ENCODE peak calls at places on chromosome 15, in nine cellular contexts. I, O, L, H, V, R, T, C and Y are unnamed samples. For H3K4me1, the result is how much of the 10 kb centered on the place peaks cover.

GRCh38 chr15:32029409-32029861 is 880 bp upstream of the CHRNA7 start:
- DNase-seq in O (no peak), R (peak), V (peak), H (no peak), L (no peak), C (peak), T (no peak), I (peak), Y (no peak)

GRCh38 chr15:88932271-88932874 is 19.2 kb upstream of the MFGE8 start:
- DNase-seq in V (no peak), L (no peak), R (no peak), I (no peak), T (peak), C (no peak), H (peak), O (no peak), Y (peak)

GRCh38 chr15:35622641-35623340 is 76.8 kb upstream of the DPH6 start:
- DNase-seq in I (no peak), O (peak), L (no peak), C (no peak), H (no peak), V (no peak), R (no peak), T (peak), Y (no peak)

GRCh38 chr15:92884459-92884812 is 15.7 kb upstream of the CHD2 start:
- DNase-seq in R (no peak), O (no peak), V (peak), C (no peak), I (peak), T (no peak), H (no peak), L (no peak), Y (no peak)

GRCh38 chr15:48644498-48644826 is 1.0 kb downstream of the FBN1 start:
- DNase-seq in I (peak), R (no peak), L (peak), T (no peak), O (no peak), H (no peak), C (no peak), V (peak), Y (no peak)

GRCh38 chr15:50113187-50113505 is 5.9 kb downstream of the ATP8B4 start:
- DNase-seq in L (no peak), H (no peak), V (no peak), C (no peak), R (no peak), O (no peak), I (no peak), T (no peak), Y (no peak)

GRCh38 chr15:52657338-52657737 is 21.9 kb downstream of the ATOSA start:
- DNase-seq in R (no peak), V (peak), C (no peak), O (no peak), T (peak), H (no peak), I (peak), L (peak), Y (peak)

GRCh38 chr15:58332676-58333400 is 99.0 kb upstream of the LIPC start:
- DNase-seq in C (no peak), V (peak), H (peak), I (no peak), T (peak), L (peak), R (no peak), O (no peak), Y (peak)

GRCh38 chr15:82040862-82041261 is 5.0 kb downstream of the MEX3B start:
- DNase-seq in C (peak), O (no peak), R (peak), H (no peak), V (no peak), I (no peak), L (no peak), T (no peak), Y (no peak)

GRCh38 chr15:59492389-59493377 is 54.7 kb downstream of the FAM81A start:
- DNase-seq in T (peak), R (peak), H (peak), C (peak), V (peak), I (peak), L (peak), O (no peak), Y (peak)

GRCh38 chr15:31023841-31024240 is 32.4 kb upstream of the MTMR10 start:
- DNase-seq in H (no peak), O (no peak), I (no peak), C (no peak), L (no peak), V (no peak), T (peak), R (no peak), Y (peak)

GRCh38 chr15:81293728-81294500 is 30.0 kb downstream of the STARD5 start:
- DNase-seq in O (no peak), R (no peak), H (no peak), I (no peak), L (no peak), C (no peak), V (no peak), T (no peak), Y (no peak)

GRCh38 chr15:99423186-99424130 is 142.3 kb upstream of the MEF2A start:
- DNase-seq in R (no peak), C (no peak), L (no peak), I (no peak), V (no peak), O (no peak), T (no peak), H (no peak), Y (no peak)

GRCh38 chr15:80455668-80456442 is 51.7 kb downstream of the ARNT2 start:
- DNase-seq in C (peak), R (peak), I (peak), H (peak), L (peak), O (peak), V (peak), T (peak), Y (peak)

GRCh38 chr15:76339302-76340197 is 3.0 kb downstream of the ISL2 start:
- DNase-seq in I (peak), R (peak), L (no peak), V (peak), C (peak), H (no peak), O (no peak), T (no peak), Y (peak)

GRCh38 chr15:76337739-76338554 is 1.4 kb downstream of the ISL2 start:
- DNase-seq in V (no peak), O (no peak), C (peak), L (no peak), I (no peak), R (peak), T (no peak), H (no peak), Y (no peak)

GRCh38 chr15:76337047-76337738 is 620 bp downstream of the ISL2 start:
- DNase-seq in L (peak), V (peak), C (peak), I (peak), R (peak), H (peak), O (no peak), T (peak), Y (no peak)

GRCh38 chr15:76340198-76340801 is 3.7 kb downstream of the ISL2 start:
- DNase-seq in V (peak), L (no peak), R (peak), O (no peak), I (peak), T (peak), H (no peak), C (peak), Y (no peak)

DNA sequence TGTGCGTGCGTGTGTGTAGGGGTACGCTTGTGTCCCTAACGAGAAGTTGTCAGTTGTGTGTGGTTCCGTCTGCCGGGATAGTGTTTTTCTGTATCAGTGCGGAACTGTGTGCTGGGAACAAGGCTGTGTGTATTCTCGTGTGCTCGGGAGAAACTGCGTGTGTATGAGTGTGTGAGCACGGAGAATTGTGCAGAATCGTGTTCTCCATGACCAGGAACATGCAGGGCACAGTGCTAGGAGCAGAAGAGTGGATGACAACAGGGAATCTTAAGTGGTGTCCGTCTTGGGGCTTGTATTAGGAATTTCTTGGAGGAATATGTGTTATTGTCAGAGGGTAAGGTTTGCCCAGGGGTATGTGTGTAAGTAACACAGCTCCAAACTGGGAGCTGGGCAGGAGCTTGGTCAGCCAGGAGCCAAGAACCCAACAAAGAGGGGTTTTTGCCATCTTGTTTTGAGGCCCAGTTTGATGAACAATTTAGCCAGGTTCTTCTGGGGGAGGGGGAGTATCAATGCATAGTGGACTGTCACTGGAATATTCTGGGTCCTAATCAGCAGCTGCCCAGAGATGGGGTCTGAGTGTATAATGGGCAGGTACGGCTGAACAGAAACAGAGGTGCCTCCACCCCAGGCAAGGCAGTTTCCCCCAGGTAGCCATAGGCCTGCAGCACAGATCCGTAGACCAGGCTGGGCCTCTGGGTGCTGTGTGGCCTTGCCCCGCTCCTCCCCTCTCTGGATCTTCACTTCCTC is 2.2 kb downstream of the ISL2 start:
- DNase-seq in C (peak), L (no peak), O (no peak), V (no peak), T (no peak), I (no peak), H (no peak), R (no peak), Y (no peak)
- H3K4me1 ChIP-seq in C (under half), L (under half), O (under half), V (under half), T (under half), I (under half), H (under half), R (under half), Y (under half)

DNA sequence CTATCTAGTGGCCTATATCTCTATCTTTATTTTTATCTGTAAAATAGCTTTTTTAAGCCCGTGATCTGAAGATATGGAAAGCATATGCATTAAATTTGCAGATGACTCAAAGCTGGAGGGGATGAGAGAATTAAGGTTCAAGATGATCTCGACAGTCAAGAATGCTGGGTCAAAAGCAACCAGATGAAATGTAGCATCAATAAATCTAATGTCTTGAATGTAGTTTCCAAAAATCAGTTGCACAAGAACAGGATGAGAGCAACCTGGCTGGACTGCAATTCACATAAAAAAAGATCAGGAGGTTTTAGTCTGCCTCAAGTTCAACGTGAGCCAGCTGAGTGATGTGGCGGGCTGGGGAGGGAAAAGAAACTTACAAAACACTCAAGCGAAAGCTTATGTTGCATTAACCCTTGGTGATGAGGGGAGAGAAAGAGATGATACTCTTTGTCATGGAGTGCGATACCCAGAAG is 221.3 kb upstream of the TLE3 start:
- DNase-seq in H (no peak), C (no peak), V (peak), O (no peak), T (peak), I (no peak), R (no peak), L (peak), Y (peak)
- H2AFZ ChIP-seq in H (no peak), C (no peak), V (peak), O (no peak), T (no peak), I (no peak), R (no peak), L (no peak), Y (peak)

DNA sequence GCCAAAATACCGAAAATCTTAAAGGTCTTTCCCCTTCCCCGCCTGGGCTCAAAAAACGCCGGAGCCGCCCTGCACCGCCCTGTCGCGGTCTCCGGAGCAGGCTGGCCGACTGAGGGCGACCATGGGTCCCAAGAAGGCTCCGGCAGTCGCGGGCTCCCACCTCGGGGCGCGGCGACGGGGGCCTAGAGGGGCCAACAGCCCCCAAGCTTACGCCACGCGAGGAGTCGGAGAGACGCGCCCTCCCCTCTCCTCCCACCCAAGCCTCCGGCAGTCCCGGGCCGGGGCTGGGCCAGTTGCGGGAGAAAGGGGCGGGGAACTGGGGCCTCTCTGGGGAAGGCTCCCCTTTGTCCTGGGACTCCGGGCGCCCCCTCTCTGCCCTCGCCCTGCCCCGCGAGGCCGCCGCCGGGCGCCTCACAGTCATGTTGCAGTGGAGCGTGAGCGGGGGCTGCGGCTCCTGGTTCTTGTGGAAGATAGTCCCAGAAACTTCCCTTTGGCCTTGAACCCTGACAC is 69.1 kb downstream of the GOLGA8B start:
- DNase-seq in H (no peak), L (peak), V (peak), C (peak), I (peak), R (peak), T (no peak), O (no peak), Y (no peak)
- TF ChIP-seq EZH2 in H (no peak), L (no peak), V (no peak), C (peak), I (no peak), R (no peak), T (peak), O (peak), Y (no peak)

GRCh38 chr15:62298811-62299210 is 133.7 kb upstream of the C2CD4B start:
- DNase-seq in T (no peak), O (no peak), H (no peak), V (no peak), L (no peak), R (no peak), C (no peak), I (no peak), Y (no peak)
- H3K4me1 ChIP-seq in T (under half), O (under half), H (under half), V (under half), L (under half), R (under half), C (under half), I (under half), Y (under half)

DNA sequence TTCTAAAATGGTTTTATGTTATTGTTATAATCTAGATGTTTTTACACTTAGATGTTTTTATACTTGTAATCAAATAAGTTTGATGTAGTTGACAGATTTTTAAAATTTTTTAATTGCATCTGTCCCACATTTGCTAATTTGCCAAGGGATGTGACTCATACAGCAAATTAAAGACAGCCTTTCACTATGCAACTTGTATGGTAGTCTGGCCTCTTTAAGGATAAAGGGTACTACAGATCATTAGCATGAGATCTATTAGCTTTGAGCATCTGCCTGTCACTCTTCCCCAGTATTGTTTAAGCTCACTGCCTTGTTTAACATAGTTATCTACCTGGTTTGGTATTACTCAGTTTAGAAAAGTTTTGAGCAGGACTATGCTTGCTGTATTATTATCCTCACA is 83.0 kb downstream of the NPTN start:
- DNase-seq in I (no peak), L (no peak), O (no peak), T (no peak), R (no peak), H (no peak), C (no peak), V (peak), Y (no peak)
- H2AFZ ChIP-seq in I (no peak), L (no peak), O (no peak), T (no peak), R (no peak), H (no peak), C (no peak), V (no peak), Y (no peak)

GRCh38 chr15:74129411-74130088 is 836 bp upstream of the ISLR2 start:
- DNase-seq in L (no peak), I (no peak), T (no peak), O (no peak), C (peak), V (peak), H (no peak), R (peak), Y (no peak)
- TF ChIP-seq EZH2 in L (peak), I (peak), T (peak), O (peak), C (peak), V (peak), H (peak), R (peak), Y (peak)

DNA sequence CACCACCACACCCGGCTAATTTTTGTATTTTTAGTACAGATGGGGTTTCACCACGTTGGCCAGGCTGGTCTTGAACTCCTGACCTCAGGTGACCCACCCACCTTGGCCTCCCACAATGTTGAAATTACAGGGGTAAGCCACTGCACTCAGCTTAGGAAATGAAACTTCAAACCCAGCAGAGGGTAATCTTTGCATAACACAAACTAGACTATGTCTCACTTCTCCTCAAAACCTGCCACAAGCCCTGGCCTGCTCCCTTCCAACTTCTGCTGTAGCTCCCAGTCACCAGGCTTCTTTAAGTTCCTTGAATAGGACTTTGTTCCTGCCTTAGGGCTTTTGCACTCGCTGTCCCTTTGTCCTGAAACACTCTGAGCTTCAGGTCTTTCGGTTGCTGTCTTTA is 39.2 kb upstream of the SEMA4B start:
- DNase-seq in O (no peak), C (no peak), H (no peak), V (no peak), T (peak), L (no peak), I (no peak), R (no peak), Y (no peak)
- H3K4me1 ChIP-seq in O (half or more), C (under half), H (half or more), V (under half), T (half or more), L (half or more), I (under half), R (under half), Y (under half)

GRCh38 chr15:68042156-68042854 is 11.8 kb upstream of the PIAS1 start:
- DNase-seq in I (no peak), O (no peak), C (no peak), T (no peak), L (no peak), V (no peak), H (peak), R (no peak), Y (no peak)
- H2AFZ ChIP-seq in I (no peak), O (no peak), C (peak), T (no peak), L (peak), V (no peak), H (no peak), R (peak), Y (no peak)